ENCODE peak calls at places on chromosomes 12 and 14, in five cellular contexts. K is neuronal stem cell, P is H1, R is H9, Y is mesenchymal stem cell. Q is an unnamed sample.

GRCh38 chr12:116601524-116601923 is 42.3 kb downstream of the MAP1LC3B2 start:
- DNase-seq in K (no peak), P (no peak), R (no peak), Y (peak), Q (no peak)

GRCh38 chr14:100536141-100536540 is 51.1 kb downstream of the BEGAIN start:
- DNase-seq in K (no peak), P (no peak), R (no peak), Y (no peak), Q (no peak)

GRCh38 chr14:61330511-61330910 is 9.1 kb downstream of the PRKCH start:
- DNase-seq in K (no peak), P (no peak), R (no peak), Y (no peak), Q (no peak)

GRCh38 chr12:88623777-88624548 is 43.7 kb upstream of the KITLG start:
- DNase-seq in K (peak), P (no peak), R (no peak), Y (no peak), Q (no peak)

GRCh38 chr14:94751956-94752355 is 18.0 kb downstream of the GSC start:
- DNase-seq in K (no peak), P (no peak), R (no peak), Y (no peak), Q (no peak)

GRCh38 chr12:63826002-63826585 is 18.4 kb upstream of the SRGAP1 start:
- DNase-seq in K (peak), P (no peak), R (no peak), Y (peak), Q (no peak)

GRCh38 chr12:92502417-92503028 is 200.3 kb upstream of the PLEKHG7 start:
- DNase-seq in K (no peak), P (no peak), R (no peak), Y (no peak), Q (no peak)

GRCh38 chr12:386651-387050 is 2.5 kb downstream of the KDM5A start:
- DNase-seq in K (no peak), P (no peak), R (no peak), Y (peak), Q (peak)

GRCh38 chr12:111126331-111126730 is 206.0 kb upstream of the MYL2 start:
- DNase-seq in K (no peak), P (no peak), R (no peak), Y (no peak), Q (no peak)

GRCh38 chr14:102973706-102974280 is 51.3 kb downstream of the AMN start:
- DNase-seq in K (no peak), P (no peak), R (no peak), Y (no peak), Q (no peak)

GRCh38 chr12:11967356-11968040 is 103.2 kb upstream of the BCL2L14 start:
- DNase-seq in K (no peak), P (no peak), R (no peak), Y (no peak), Q (no peak)

GRCh38 chr12:63976902-63977395 is 132.4 kb downstream of the SRGAP1 start:
- DNase-seq in K (no peak), P (no peak), R (no peak), Y (no peak), Q (no peak)

GRCh38 chr12:111056618-111057521 is 136.5 kb upstream of the MYL2 start:
- DNase-seq in K (no peak), P (no peak), R (no peak), Y (no peak), Q (no peak)

GRCh38 chr12:75509621-75510020 is 1.8 kb downstream of the KRR1 start:
- DNase-seq in K (no peak), P (no peak), R (no peak), Y (no peak), Q (no peak)

GRCh38 chr12:32455607-32456063 is 56.3 kb downstream of the FGD4 start:
- DNase-seq in K (peak), P (no peak), R (no peak), Y (peak), Q (peak)

GRCh38 chr12:120799417-120800045 is 73.9 kb downstream of the ACADS start:
- DNase-seq in K (no peak), P (no peak), R (no peak), Y (no peak), Q (peak)

GRCh38 chr12:70418101-70418500 is 52.0 kb downstream of the KCNMB4 start:
- DNase-seq in K (no peak), P (no peak), R (no peak), Y (no peak), Q (no peak)

GRCh38 chr14:24269368-24269767 is 2.0 kb downstream of the RABGGTA start:
- DNase-seq in K (no peak), P (no peak), R (no peak), Y (no peak), Q (no peak)

GRCh38 chr14:24269910-24270536 is 1.4 kb downstream of the RABGGTA start:
- DNase-seq in K (no peak), P (no peak), R (no peak), Y (no peak), Q (no peak)

GRCh38 chr14:24271834-24272263 is 452 bp upstream of the RABGGTA start:
- DNase-seq in K (no peak), P (no peak), R (no peak), Y (no peak), Q (no peak)

GRCh38 chr14:24271134-24271833 is at the start of gene RABGGTA:
- DNase-seq in K (peak), P (peak), R (peak), Y (peak), Q (peak)

GRCh38 chr14:24270537-24271133 is 762 bp downstream of the RABGGTA start:
- DNase-seq in K (peak), P (no peak), R (no peak), Y (no peak), Q (no peak)
- H2BK12ac ChIP-seq in K (no peak), P (no peak), R (no peak), Y (no peak), Q (no peak)

DNA sequence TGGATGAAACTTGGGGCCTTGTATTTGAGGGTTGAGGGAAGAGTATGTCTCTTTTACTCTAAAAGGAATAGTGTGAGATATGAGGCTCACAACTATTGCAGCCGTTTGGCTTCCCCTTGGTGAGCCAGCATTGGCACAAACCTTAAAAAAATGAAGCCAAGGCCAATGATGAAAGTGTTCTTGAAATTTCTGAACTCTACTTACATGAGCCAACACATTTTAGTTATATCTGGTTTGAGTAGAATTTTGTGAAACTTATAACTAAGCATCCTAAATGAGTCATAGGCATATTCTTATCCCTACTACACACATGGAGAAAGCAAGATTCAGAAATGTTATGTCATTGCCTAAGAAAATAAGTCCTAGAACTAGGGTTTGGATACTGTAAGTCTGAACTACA is 55.3 kb upstream of the ACSS3 start:
- DNase-seq in K (no peak), P (no peak), R (no peak), Y (no peak), Q (no peak)
- H2BK12ac ChIP-seq in K (no peak), P (no peak), R (no peak), Y (no peak), Q (no peak)

GRCh38 chr12:2891240-2892053 is 756 bp downstream of the TULP3 start:
- DNase-seq in K (peak), P (no peak), R (peak), Y (peak), Q (peak)

GRCh38 chr12:2893007-2893406 is 2.3 kb downstream of the TULP3 start:
- DNase-seq in K (no peak), P (no peak), R (no peak), Y (peak), Q (peak)

GRCh38 chr12:2892246-2892645 is 1.6 kb downstream of the TULP3 start:
- DNase-seq in K (no peak), P (no peak), R (no peak), Y (no peak), Q (no peak)

GRCh38 chr12:2890001-2890387 is 697 bp upstream of the TULP3 start:
- DNase-seq in K (no peak), P (no peak), R (no peak), Y (no peak), Q (no peak)

DNA sequence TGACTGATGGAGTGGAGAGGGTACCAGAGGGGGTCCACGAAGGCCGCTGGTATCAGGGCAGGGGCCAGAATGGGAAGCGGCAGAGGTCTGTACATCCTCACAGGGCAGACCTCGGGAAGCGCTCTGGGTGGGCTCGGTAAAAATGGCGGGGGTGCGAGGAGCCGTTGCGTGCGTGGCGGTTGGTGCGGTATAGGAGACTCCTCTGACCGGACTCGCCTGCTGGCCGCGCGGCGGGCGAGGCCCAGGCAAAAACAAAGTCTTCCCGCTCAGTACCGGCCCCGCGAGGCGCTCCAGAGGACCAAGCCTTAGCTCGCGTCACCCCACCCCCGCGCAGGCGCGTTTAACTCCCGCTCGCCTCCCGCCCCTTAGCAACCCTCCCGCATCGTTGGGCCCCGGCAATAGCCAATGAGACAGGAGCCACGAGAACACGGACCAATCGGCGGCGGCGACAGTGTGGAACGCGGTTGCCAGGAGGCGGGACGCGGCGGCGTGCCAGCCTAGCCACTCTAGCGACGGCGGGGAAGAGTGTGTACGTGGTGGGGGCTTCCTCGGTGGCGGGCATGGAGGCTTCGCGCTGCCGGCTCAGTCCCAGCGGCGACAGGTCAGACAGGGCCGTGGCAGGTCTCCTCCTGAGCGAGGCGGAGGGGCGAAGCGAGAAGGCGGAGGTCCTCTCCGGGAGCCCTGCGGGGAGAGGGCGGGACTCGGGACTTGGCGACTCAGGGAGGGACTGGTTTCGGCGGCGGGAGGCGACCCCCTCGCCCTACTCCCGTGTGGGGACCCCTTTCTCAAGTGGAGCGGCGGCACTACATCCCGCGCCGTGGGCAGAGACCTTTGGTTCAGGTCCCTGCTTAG is at the start of gene TULP3:
- DNase-seq in K (peak), P (peak), R (peak), Y (peak), Q (peak)
- H2BK12ac ChIP-seq in K (peak), P (no peak), R (no peak), Y (no peak), Q (peak)

DNA sequence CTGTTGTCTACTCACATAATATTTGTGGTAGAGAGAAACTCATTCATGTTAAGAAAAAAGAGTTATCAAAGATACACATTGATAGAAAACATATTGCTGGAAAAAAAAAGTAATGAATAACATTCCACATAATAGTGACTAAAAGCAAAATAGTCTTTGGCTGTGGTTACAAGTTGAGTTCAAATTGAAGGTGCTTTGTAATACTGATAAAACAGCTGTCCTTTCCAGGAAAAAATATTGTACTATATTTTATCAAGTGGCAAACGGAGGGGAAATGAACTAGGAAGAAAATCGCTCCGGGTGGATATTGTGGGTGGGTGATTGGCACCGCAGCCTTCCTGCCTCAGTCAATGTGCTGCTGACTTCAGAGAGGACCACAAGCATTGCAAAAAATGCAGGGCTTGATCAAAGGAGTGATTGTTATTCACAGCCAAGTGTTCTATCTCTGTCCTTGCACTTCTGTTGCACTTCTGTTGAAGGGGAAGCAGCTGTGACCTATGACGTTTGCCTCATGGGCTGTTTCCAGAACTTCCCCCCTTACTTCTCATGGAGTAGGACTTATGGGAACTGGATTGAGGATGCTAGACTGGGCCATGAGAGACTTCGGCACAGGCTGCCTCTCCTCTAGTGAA is 114.4 kb downstream of the VRK1 start:
- DNase-seq in K (no peak), P (no peak), R (no peak), Y (no peak), Q (no peak)
- H2BK12ac ChIP-seq in K (no peak), P (no peak), R (no peak), Y (no peak), Q (no peak)

DNA sequence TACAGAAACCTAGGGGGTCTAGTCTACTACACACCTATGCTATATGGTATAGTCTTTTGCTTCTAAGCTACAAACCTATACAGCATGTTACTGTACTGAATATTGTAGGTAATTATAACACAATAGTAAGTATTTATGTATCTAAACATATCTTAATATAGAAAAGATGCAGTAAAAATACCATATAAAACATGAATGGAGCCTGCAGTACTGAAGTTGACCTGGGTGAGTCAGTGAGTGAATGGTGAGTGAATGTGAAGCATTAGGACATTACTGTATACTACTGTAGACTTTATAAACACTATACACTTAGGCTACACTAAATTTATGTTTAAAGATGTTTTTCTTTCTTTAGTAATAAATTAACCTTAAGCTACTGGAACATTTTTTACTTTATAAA is 13.1 kb upstream of the ABCD2 start:
- DNase-seq in K (no peak), P (no peak), R (no peak), Y (no peak), Q (no peak)
- H2BK12ac ChIP-seq in K (no peak), P (no peak), R (no peak), Y (no peak), Q (no peak)

DNA sequence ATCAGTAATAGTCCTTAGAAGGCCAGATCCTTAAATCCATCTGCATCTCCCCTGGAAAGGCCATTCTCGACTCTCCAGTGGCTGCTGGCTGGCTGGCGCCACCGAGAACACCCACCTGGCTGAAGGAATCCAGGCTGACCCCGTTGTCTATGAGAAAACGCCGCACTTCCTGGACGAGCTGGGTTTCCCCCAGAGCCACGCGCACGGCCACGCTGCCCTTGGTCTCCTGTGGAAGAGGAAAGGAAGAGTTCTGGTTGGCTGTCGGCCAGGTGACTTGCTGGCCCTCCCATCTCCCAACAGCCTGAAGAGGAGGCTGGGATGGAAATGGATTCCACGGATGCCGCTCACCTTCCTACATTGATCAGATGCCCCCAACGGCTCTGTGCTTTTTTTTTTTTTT is 23.9 kb downstream of the RBM19 start:
- DNase-seq in K (no peak), P (no peak), R (no peak), Y (no peak), Q (no peak)
- H2BK12ac ChIP-seq in K (no peak), P (no peak), R (no peak), Y (no peak), Q (no peak)

GRCh38 chr12:132789099-132789471 is 27.5 kb upstream of the ANKLE2 start:
- DNase-seq in K (no peak), P (no peak), R (no peak), Y (no peak), Q (no peak)

GRCh38 chr12:132784580-132784979 is 22.9 kb upstream of the ANKLE2 start:
- DNase-seq in K (no peak), P (no peak), R (no peak), Y (no peak), Q (no peak)

GRCh38 chr12:132786192-132786591 is 24.6 kb upstream of the ANKLE2 start:
- DNase-seq in K (no peak), P (no peak), R (no peak), Y (no peak), Q (no peak)

GRCh38 chr12:132788375-132789098 is 26.9 kb upstream of the ANKLE2 start:
- DNase-seq in K (no peak), P (no peak), R (no peak), Y (no peak), Q (no peak)

GRCh38 chr12:132787877-132788276 is 26.2 kb upstream of the ANKLE2 start:
- DNase-seq in K (no peak), P (no peak), R (no peak), Y (no peak), Q (no peak)
- H2BK12ac ChIP-seq in K (no peak), P (no peak), R (no peak), Y (no peak), Q (no peak)

GRCh38 chr12:29288031-29288430 is 92.9 kb downstream of the ERGIC2 start:
- DNase-seq in K (no peak), P (no peak), R (no peak), Y (no peak), Q (no peak)
- H2BK12ac ChIP-seq in K (no peak), P (no peak), R (no peak), Y (no peak), Q (no peak)

GRCh38 chr12:100476013-100476751 is 2.5 kb downstream of the NR1H4 start:
- DNase-seq in K (no peak), P (no peak), R (no peak), Y (no peak), Q (no peak)

GRCh38 chr12:100473050-100473715 is 483 bp upstream of the NR1H4 start:
- DNase-seq in K (no peak), P (no peak), R (no peak), Y (peak), Q (no peak)

GRCh38 chr12:100474617-100475016 is 951 bp downstream of the NR1H4 start:
- DNase-seq in K (no peak), P (no peak), R (no peak), Y (no peak), Q (no peak)

GRCh38 chr12:100472325-100472724 is 1.3 kb upstream of the NR1H4 start:
- DNase-seq in K (no peak), P (no peak), R (no peak), Y (no peak), Q (no peak)

DNA sequence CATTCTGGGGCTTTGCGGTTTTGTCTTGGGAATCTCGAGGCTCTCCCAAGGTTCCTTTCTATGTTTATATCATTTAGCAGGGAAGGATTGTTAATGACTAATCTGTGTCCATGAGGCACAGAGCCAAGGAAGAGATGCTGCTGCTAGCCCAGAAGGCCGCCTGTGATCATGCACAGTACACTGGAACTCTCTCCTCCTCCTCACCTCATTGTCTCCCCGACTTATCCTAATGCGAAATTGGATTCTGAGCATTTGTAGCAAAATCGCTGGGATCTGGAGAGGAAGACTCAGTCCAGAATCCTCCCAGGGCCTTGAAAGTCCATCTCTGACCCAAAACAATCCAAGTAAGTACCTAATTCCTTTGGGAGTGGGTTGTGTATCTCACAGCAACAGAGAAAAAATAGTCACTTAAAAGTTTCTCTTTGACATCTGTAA is at the start of gene NR1H4:
- DNase-seq in K (no peak), P (no peak), R (no peak), Y (no peak), Q (no peak)
- H2BK12ac ChIP-seq in K (no peak), P (no peak), R (no peak), Y (no peak), Q (no peak)

Q was measured in trophoblast cell.